ENCODE peak calls at places on chromosomes 7 and 10, in five cellular contexts. R is right lobe of liver, V is left ventricle myocardium inferior, E is esophagus squamous epithelium, F is tibial artery. S is an unnamed sample.
A peak's percentile ranks its signal among the peaks of the same experiment; 100 is the strongest.

GRCh38 chr7:69285856-69286255 is 312.4 kb upstream of the AUTS2 start:
- DNase-seq in F (no peak), R (no peak), E (no peak), V (no peak), S (no peak)

GRCh38 chr7:134943785-134944400 is 42.4 kb upstream of the AGBL3 start:
- DNase-seq in R (no peak), V (no peak), E (no peak), F (no peak), S (no peak)

GRCh38 chr10:113612154-113612553 is 51.7 kb downstream of the NRAP start:
- DNase-seq in E (no peak), F (no peak), V (peak; percentile 43), R (no peak), S (no peak)

GRCh38 chr7:128217030-128217805 is 23.9 kb upstream of the LEP start:
- DNase-seq in R (peak; percentile 45), F (no peak), V (peak; percentile 30), E (no peak), S (peak; percentile 76)

GRCh38 chr7:70376561-70377031 is 755.3 kb upstream of the GALNT17 start:
- DNase-seq in E (no peak), R (no peak), V (no peak), F (no peak), S (no peak)

GRCh38 chr10:112071596-112072133 is 111.9 kb downstream of the GPAM start:
- DNase-seq in F (no peak), E (no peak), R (no peak), V (no peak), S (no peak)

GRCh38 chr10:79234391-79235318 is 112.6 kb upstream of the PPIF start:
- DNase-seq in V (no peak), R (no peak), E (no peak), F (no peak), S (no peak)

GRCh38 chr7:29345590-29345989 is 151.0 kb downstream of the CHN2 start:
- DNase-seq in V (peak; percentile 31), F (no peak), E (no peak), R (peak; percentile 49), S (peak; percentile 51)

GRCh38 chr7:31432166-31432565 is 81.7 kb upstream of the ITPRID1 start:
- DNase-seq in E (no peak), V (no peak), R (no peak), F (no peak), S (no peak)

GRCh38 chr10:49534670-49535381 is 4.1 kb downstream of the ERCC6 start:
- DNase-seq in R (no peak), E (no peak), F (no peak), V (no peak), S (no peak)

GRCh38 chr7:134449596-134450194 is 9.2 kb downstream of the AKR1B1 start:
- DNase-seq in F (no peak), R (no peak), E (no peak), V (no peak), S (no peak)

GRCh38 chr10:25753776-25754175 is 180.3 kb upstream of the MYO3A start:
- DNase-seq in R (no peak), F (no peak), E (no peak), V (no peak), S (no peak)

GRCh38 chr10:111482621-111483216 is 405.9 kb downstream of the ADRA2A start:
- DNase-seq in R (no peak), E (no peak), V (no peak), F (no peak), S (no peak)

GRCh38 chr7:44867073-44867990 is 18.0 kb downstream of the PURB start:
- DNase-seq in E (no peak), V (no peak), R (no peak), F (no peak), S (no peak)

GRCh38 chr7:158047386-158048059 is 540.1 kb downstream of the PTPRN2 start:
- DNase-seq in F (no peak), E (no peak), V (no peak), R (no peak), S (no peak)

GRCh38 chr7:34341331-34341730 is 316.7 kb upstream of the NPSR1 start:
- DNase-seq in F (no peak), R (no peak), E (no peak), V (no peak), S (no peak)

GRCh38 chr7:50369408-50370026 is 65.0 kb downstream of the IKZF1 start:
- DNase-seq in R (no peak), V (no peak), E (no peak), F (no peak), S (no peak)

GRCh38 chr7:136336932-136337331 is 359.8 kb upstream of the MTPN start:
- DNase-seq in E (no peak), V (no peak), R (no peak), F (no peak), S (no peak)

GRCh38 chr10:70597856-70598815 is 4.4 kb downstream of the PRF1 start:
- DNase-seq in F (no peak), V (no peak), E (no peak), R (no peak), S (no peak)

GRCh38 chr10:121112618-121113384 is 261.6 kb downstream of the WDR11 start:
- DNase-seq in F (no peak), E (no peak), V (no peak), R (no peak), S (no peak)

GRCh38 chr7:139734395-139734794 is 43.4 kb downstream of the HIPK2 start:
- DNase-seq in R (no peak), F (peak; percentile 93), V (no peak), E (no peak), S (no peak)

GRCh38 chr10:52729259-52730104 is 43.1 kb downstream of the MBL2 start:
- DNase-seq in E (no peak), V (no peak), R (no peak), F (no peak), S (no peak)

GRCh38 chr10:28878236-28878970 is 201.1 kb downstream of the BAMBI start:
- DNase-seq in V (no peak), R (no peak), F (no peak), E (no peak), S (no peak)

GRCh38 chr10:12534824-12535223 is 185.5 kb downstream of the CAMK1D start:
- DNase-seq in E (no peak), R (no peak), F (no peak), V (no peak), S (no peak)

GRCh38 chr10:12720217-12720981 is 281.1 kb downstream of the CCDC3 start:
- DNase-seq in V (peak; percentile 79), R (peak; percentile 87), E (no peak), F (peak; percentile 97), S (peak; percentile 93)

GRCh38 chr7:70951271-70951962 is 180.5 kb upstream of the GALNT17 start:
- DNase-seq in V (no peak), F (no peak), R (no peak), E (no peak), S (no peak)

GRCh38 chr10:7529638-7530037 is 118.8 kb upstream of the SFMBT2 start:
- DNase-seq in R (peak; percentile 44), E (no peak), F (no peak), V (no peak), S (no peak)

GRCh38 chr7:52009195-52009594 is 692.6 kb upstream of the COBL start:
- DNase-seq in R (no peak), E (no peak), V (no peak), F (no peak), S (no peak)

GRCh38 chr7:101302641-101303101 is 18.9 kb downstream of the IFT22 start:
- DNase-seq in E (no peak), F (no peak), V (no peak), R (no peak), S (no peak)

GRCh38 chr7:101294832-101295121 is 26.8 kb downstream of the IFT22 start:
- DNase-seq in V (no peak), R (no peak), F (no peak), E (no peak), S (no peak)

GRCh38 chr7:101303102-101303701 is 18.4 kb downstream of the IFT22 start:
- DNase-seq in V (no peak), R (no peak), E (no peak), F (no peak), S (no peak)

GRCh38 chr7:101300465-101301376 is 20.9 kb downstream of the IFT22 start:
- DNase-seq in R (no peak), F (no peak), E (no peak), V (no peak), S (no peak)

DNA sequence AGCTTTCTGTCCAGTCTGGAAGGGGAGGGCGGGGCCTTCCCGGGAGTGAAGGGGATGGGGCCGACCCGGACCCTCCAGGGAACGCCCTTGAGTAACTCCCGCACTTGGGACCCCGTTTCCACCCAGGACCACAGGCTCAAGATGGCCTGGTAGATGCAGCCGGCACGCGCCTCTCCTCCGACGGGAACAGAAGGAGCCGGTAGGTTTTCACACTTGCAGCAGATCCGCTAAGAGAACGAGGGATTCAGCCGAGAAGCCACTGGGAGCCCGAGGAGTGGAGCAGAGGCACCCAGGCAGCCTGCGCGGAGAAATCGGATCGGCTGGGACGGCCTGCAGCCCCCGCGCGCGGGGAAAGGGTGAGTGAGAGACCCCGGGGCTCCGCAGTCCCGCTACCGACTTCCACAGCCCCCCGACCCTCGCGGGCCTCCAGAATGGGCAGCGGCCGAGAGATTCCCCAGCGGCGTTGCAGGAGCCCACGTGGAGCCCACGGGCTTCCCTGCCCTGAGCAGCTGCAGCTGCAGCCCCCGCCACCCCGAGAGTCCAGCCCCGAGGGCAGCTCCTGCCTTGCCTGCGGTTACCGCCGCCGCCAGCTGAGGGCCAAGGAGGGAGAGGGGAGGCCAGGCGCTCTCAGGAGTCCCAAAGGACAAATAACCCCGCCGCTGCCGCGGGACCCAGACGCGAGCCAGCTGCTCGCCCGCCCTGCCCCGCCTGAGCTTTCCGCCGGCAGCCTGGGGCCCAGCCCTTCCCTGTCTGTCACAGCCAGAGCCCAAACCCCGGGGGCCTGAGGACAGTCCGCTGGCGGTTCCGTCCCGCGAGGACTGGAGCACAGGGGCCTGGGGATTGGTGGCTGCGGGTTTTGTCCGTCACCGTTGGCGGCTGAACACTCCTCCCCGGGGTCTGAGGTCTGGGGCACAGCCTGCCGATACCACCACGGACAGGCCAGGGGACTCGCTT is 21.8 kb downstream of the IFT22 start:
- DNase-seq in R (no peak), E (no peak), V (no peak), F (no peak), S (no peak)
- TF ChIP-seq CTCF in R (no peak), E (no peak), V (no peak), F (no peak), S (no peak)

DNA sequence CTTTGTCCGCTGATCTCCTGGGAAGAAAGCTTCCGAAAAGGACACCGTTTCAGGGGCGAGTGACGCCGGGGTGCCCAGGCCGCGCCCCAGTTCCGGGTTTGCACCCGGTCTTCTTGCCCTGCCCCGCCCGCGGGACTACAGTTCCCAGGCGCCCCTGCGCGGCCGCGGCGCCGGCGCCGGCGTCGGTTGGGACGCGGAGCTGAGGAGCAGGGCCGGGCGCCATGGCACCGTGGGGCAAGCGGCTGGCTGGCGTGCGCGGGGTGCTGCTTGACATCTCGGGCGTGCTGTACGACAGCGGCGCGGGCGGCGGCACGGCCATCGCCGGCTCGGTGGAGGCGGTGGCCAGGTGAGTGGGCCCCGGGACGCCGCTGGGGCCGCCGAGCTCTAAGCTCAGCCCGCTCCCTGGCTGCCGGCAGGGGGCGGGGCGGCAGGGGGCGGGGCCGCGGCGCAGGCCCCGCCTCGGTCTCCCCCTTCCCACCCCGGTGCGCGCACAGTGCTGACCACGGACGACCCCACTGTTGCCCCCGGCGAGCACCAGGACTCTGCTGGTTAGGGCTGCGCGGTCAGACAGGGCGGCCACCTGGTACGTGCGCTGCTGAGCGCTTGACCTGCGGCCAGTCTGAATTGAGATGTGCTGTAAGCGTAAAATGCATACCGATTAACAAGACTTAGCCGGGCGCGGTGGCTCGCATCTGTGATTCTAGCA is at the start of gene LHPP:
- DNase-seq in V (peak; percentile 86), E (peak; percentile 22), R (peak; percentile 90), F (peak; percentile 90), S (peak; percentile 94)
- H3K4me1 ChIP-seq in V (peaks cover 30% of the 10 kb centered on the region), E (peaks cover 49% of the 10 kb centered on the region), R (no peaks in the 10 kb centered on the region), F (peaks cover 6% of the 10 kb centered on the region), S (peaks cover 13% of the 10 kb centered on the region)

GRCh38 chr10:61990761-61991135 is 89.2 kb downstream of the ARID5B start:
- DNase-seq in R (no peak), V (no peak), E (no peak), F (no peak), S (no peak)
- H3K27ac ChIP-seq in R (no peak overlapping the region), V (no peak overlapping the region), E (no peak overlapping the region), F (peak overlapping the region; percentile 69), S (no peak overlapping the region)

GRCh38 chr10:117462424-117462792 is 80.1 kb upstream of the EMX2 start:
- DNase-seq in F (no peak), V (no peak), E (no peak), R (no peak), S (no peak)
- TF ChIP-seq CTCF in F (no peak), V (no peak), E (no peak), R (no peak), S (peak; percentile 14)